ENCODE peak calls at places on chromosomes 16 and 17, in five cellular contexts. One of them, this sample, is unnamed.

GRCh38 chr16:34802396-34802795 is 1343.0 kb downstream of the TP53TG3F start:
- DNase-seq in HCT116: no peak
- DNase-seq in PC-3: no peak
- DNase-seq in GM23338: no peak
- DNase-seq in H9: no peak
- DNase-seq in this sample: peak; percentile 21

GRCh38 chr16:3289998-3290673 is 6.8 kb downstream of the ZNF263 start:
- DNase-seq in PC-3: no peak
- DNase-seq in H9: no peak
- DNase-seq in GM23338: no peak
- DNase-seq in HCT116: no peak
- DNase-seq in this sample: no peak

GRCh38 chr17:29390856-29391631 is 881 bp downstream of the TAOK1 start:
- DNase-seq in HCT116: no peak
- DNase-seq in H9: peak; percentile 70
- DNase-seq in PC-3: no peak
- DNase-seq in GM23338: peak; percentile 64
- DNase-seq in this sample: peak; percentile 69

GRCh38 chr17:72222571-72222970 is 101.8 kb downstream of the SOX9 start:
- DNase-seq in GM23338: peak; percentile 20
- DNase-seq in PC-3: no peak
- DNase-seq in HCT116: no peak
- DNase-seq in H9: no peak
- DNase-seq in this sample: no peak

GRCh38 chr16:54284319-54284930 is 2.2 kb downstream of the IRX3 start:
- DNase-seq in H9: peak; percentile 52
- DNase-seq in PC-3: no peak
- DNase-seq in HCT116: no peak
- DNase-seq in GM23338: peak; percentile 53
- DNase-seq in this sample: peak; percentile 92

GRCh38 chr17:7190276-7190917 is 11.2 kb upstream of the ASGR1 start:
- DNase-seq in HCT116: no peak
- DNase-seq in PC-3: no peak
- DNase-seq in H9: peak; percentile 24
- DNase-seq in GM23338: no peak
- DNase-seq in this sample: peak; percentile 62

GRCh38 chr16:13343981-13344380 is 442.6 kb downstream of the SHISA9 start:
- DNase-seq in PC-3: no peak
- DNase-seq in GM23338: no peak
- DNase-seq in H9: no peak
- DNase-seq in HCT116: no peak
- DNase-seq in this sample: no peak

GRCh38 chr17:3794890-3795757 is 5.9 kb downstream of the ITGAE start:
- DNase-seq in H9: no peak
- DNase-seq in PC-3: no peak
- DNase-seq in GM23338: no peak
- DNase-seq in HCT116: no peak
- DNase-seq in this sample: peak; percentile 95

GRCh38 chr17:67995568-67996191 is 589 bp downstream of the C17orf58 start:
- DNase-seq in HCT116: no peak
- DNase-seq in GM23338: peak; percentile 59
- DNase-seq in H9: peak; percentile 63
- DNase-seq in PC-3: peak; percentile 34
- DNase-seq in this sample: peak; percentile 75

GRCh38 chr17:63193827-63194226 is 227.8 kb downstream of the TANC2 start:
- DNase-seq in H9: no peak
- DNase-seq in PC-3: peak; percentile 25
- DNase-seq in GM23338: no peak
- DNase-seq in HCT116: no peak
- DNase-seq in this sample: no peak

GRCh38 chr17:39400547-39401411 is 647 bp downstream of the FBXL20 start:
- DNase-seq in PC-3: no peak
- DNase-seq in H9: no peak
- DNase-seq in HCT116: no peak
- DNase-seq in GM23338: peak; percentile 36
- DNase-seq in this sample: peak; percentile 84

GRCh38 chr17:10336393-10336792 is 36.4 kb downstream of the MYH13 start:
- DNase-seq in H9: peak; percentile 71
- DNase-seq in PC-3: no peak
- DNase-seq in HCT116: no peak
- DNase-seq in GM23338: peak; percentile 44
- DNase-seq in this sample: no peak

GRCh38 chr16:80824623-80825364 is 20.4 kb upstream of the CDYL2 start:
- DNase-seq in GM23338: peak; percentile 81
- DNase-seq in HCT116: peak; percentile 64
- DNase-seq in PC-3: peak; percentile 76
- DNase-seq in H9: no peak
- DNase-seq in this sample: no peak

GRCh38 chr17:57940653-57941329 is 14.4 kb downstream of the CUEDC1 start:
- DNase-seq in PC-3: peak; percentile 86
- DNase-seq in GM23338: no peak
- DNase-seq in HCT116: no peak
- DNase-seq in H9: no peak
- DNase-seq in this sample: peak; percentile 66

GRCh38 chr17:40290629-40291296 is 3.1 kb downstream of the CDC6 start:
- DNase-seq in PC-3: peak; percentile 76
- DNase-seq in GM23338: peak; percentile 78
- DNase-seq in H9: no peak
- DNase-seq in HCT116: peak; percentile 69
- DNase-seq in this sample: peak; percentile 92

GRCh38 chr16:17251496-17251895 is 219.3 kb downstream of the XYLT1 start:
- DNase-seq in PC-3: no peak
- DNase-seq in GM23338: peak; percentile 28
- DNase-seq in H9: no peak
- DNase-seq in HCT116: no peak
- DNase-seq in this sample: no peak

GRCh38 chr17:73156166-73156840 is 8.5 kb upstream of the SSTR2 start:
- DNase-seq in H9: peak; percentile 91
- DNase-seq in HCT116: peak; percentile 23
- DNase-seq in GM23338: peak; percentile 94
- DNase-seq in PC-3: peak; percentile 77
- DNase-seq in this sample: peak; percentile 97

GRCh38 chr17:57257213-57257873 is 1.0 kb downstream of the MSI2 start:
- DNase-seq in H9: no peak
- DNase-seq in PC-3: no peak
- DNase-seq in HCT116: no peak
- DNase-seq in GM23338: peak; percentile 53
- DNase-seq in this sample: no peak

GRCh38 chr17:8922451-8922850 is 43.1 kb downstream of the PIK3R5 start:
- DNase-seq in GM23338: no peak
- DNase-seq in H9: no peak
- DNase-seq in HCT116: no peak
- DNase-seq in PC-3: peak; percentile 76
- DNase-seq in this sample: peak; percentile 85

GRCh38 chr16:84832488-84833141 is 12.8 kb downstream of the CRISPLD2 start:
- DNase-seq in H9: no peak
- DNase-seq in PC-3: no peak
- DNase-seq in HCT116: no peak
- DNase-seq in GM23338: no peak
- DNase-seq in this sample: peak; percentile 96

GRCh38 chr17:31446195-31446967 is 54.9 kb downstream of the RAB11FIP4 start:
- DNase-seq in HCT116: no peak
- DNase-seq in PC-3: peak; percentile 15
- DNase-seq in H9: no peak
- DNase-seq in GM23338: no peak
- DNase-seq in this sample: peak; percentile 43

GRCh38 chr17:79940381-79941087 is 95.1 kb downstream of the TBC1D16 start:
- DNase-seq in GM23338: no peak
- DNase-seq in PC-3: no peak
- DNase-seq in H9: no peak
- DNase-seq in HCT116: no peak
- DNase-seq in this sample: peak; percentile 82

DNA sequence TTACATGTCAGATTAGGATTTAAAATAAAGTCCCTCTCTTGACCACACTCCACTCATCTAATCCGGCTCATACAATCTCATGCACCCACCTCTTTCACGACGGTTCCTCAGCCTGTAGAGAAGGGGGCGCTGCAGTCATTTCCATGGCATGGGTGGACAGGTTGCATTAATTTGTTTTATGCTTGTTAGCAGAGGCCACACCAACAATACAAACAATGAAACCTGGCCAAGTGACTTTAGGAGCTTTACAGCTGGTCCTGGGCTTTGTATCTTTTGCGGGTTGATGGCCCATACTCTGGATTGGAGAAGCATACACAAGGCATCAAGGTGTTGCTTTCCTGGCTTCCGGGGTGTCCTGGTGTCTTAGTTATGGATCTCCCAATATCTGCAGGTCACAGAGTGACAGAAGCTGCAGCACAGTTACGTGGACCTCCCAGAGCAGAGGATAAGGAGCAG is 9.7 kb upstream of the SNF8 start:
- DNase-seq in GM23338: peak; percentile 79
- DNase-seq in H9: peak; percentile 84
- DNase-seq in PC-3: peak; percentile 81
- DNase-seq in HCT116: peak; percentile 69
- DNase-seq in this sample: peak; percentile 50
- TF ChIP-seq CTCF in GM23338: peak; percentile 96
- TF ChIP-seq CTCF in H9: peak; percentile 76
- TF ChIP-seq CTCF in PC-3: peak; percentile 92
- TF ChIP-seq CTCF in HCT116: peak; percentile 98
- TF ChIP-seq CTCF in this sample: peak; percentile 70

DNA sequence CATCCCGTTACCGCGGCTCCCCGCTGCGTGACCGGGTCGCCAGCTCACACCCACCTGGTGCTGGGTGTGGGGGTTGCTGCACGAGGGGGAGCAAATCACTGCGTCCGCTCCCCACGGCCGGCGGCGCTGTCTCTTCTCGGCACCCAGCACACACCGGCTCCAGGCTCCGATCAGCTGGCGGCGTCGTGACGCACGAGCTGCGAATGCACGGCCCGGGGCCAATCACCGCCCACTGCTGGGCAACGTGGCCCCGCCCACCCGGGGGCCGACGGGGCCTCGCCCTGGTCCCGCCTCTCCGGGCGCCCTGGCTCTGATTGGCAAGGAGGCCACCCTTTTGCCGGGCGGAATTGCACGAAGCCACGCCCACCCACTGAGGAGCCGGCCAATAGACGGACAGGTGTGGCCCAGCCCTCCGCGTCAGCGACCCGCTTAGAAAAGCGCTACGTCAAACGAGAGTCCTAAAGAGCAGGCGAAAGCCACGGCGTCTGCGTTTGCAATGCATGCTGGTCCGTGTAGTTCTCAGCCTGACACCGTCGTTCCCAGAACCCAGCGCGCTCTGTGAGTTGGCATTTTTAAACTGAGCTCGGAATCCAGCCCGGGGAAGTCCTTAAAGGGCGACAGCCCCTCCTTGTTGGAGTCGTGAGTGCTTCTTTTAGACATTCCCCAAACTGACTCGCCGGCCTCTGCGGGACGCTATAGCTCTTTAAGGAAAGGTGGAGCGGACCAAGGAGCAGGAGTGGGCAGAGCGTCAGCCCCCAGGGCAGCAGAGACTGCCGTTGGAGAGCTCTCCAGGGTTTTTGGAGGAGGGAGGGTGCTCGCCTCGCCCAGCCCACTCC is 6.1 kb upstream of the TLCD2 start:
- DNase-seq in HCT116: peak; percentile 100
- DNase-seq in PC-3: peak; percentile 99
- DNase-seq in GM23338: peak; percentile 100
- DNase-seq in H9: peak; percentile 100
- DNase-seq in this sample: peak; percentile 99
- H2AFZ ChIP-seq in HCT116: no peak overlapping the region
- H2AFZ ChIP-seq in PC-3: peak overlapping the region; percentile 56
- H2AFZ ChIP-seq in GM23338: no peak overlapping the region
- H2AFZ ChIP-seq in H9: no peak overlapping the region
- H2AFZ ChIP-seq in this sample: peak overlapping the region; percentile 43

GRCh38 chr16:31298958-31299357 is 39.2 kb downstream of the ITGAM start:
- DNase-seq in PC-3: peak; percentile 4
- DNase-seq in HCT116: no peak
- DNase-seq in H9: no peak
- DNase-seq in GM23338: no peak
- DNase-seq in this sample: peak; percentile 49
- TF ChIP-seq CTCF in PC-3: peak; percentile 39
- TF ChIP-seq CTCF in HCT116: peak; percentile 32
- TF ChIP-seq CTCF in H9: no peak
- TF ChIP-seq CTCF in GM23338: no peak
- TF ChIP-seq CTCF in this sample: peak; percentile 14

GRCh38 chr17:36717088-36717487 is 115.7 kb downstream of the MRM1 start:
- DNase-seq in GM23338: no peak
- DNase-seq in HCT116: no peak
- DNase-seq in PC-3: no peak
- DNase-seq in H9: no peak
- DNase-seq in this sample: no peak

GRCh38 chr17:36722121-36722902 is 120.9 kb downstream of the MRM1 start:
- DNase-seq in GM23338: peak; percentile 64
- DNase-seq in H9: peak; percentile 84
- DNase-seq in PC-3: peak; percentile 33
- DNase-seq in HCT116: no peak
- DNase-seq in this sample: peak; percentile 93

GRCh38 chr17:36722903-36723263 is 121.5 kb downstream of the MRM1 start:
- DNase-seq in PC-3: no peak
- DNase-seq in H9: no peak
- DNase-seq in GM23338: no peak
- DNase-seq in HCT116: no peak
- DNase-seq in this sample: no peak

GRCh38 chr17:36721560-36722120 is 120.3 kb downstream of the MRM1 start:
- DNase-seq in PC-3: no peak
- DNase-seq in GM23338: no peak
- DNase-seq in HCT116: no peak
- DNase-seq in H9: no peak
- DNase-seq in this sample: no peak

DNA sequence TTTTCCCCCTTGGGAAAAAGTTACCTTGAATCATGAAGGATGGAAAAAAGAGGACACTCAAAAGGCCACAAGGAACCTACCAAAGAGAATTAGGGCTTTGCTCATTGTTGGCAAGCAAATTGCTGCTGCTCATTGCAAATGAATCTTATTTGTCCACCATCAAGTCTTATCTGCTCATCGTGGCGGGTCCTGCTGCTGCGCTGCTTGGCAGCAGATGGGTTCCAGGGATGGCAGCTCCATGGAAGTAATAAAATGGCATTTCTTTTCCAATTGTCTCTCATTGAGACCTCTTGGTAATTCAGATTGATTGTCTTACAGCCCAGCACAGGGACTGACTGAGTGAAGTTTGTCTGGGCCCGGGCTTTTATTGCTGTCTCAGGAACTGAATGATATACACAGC is 118.7 kb downstream of the MRM1 start:
- DNase-seq in PC-3: no peak
- DNase-seq in H9: no peak
- DNase-seq in HCT116: no peak
- DNase-seq in GM23338: no peak
- DNase-seq in this sample: no peak
- H2AFZ ChIP-seq in PC-3: no peak overlapping the region
- H2AFZ ChIP-seq in H9: no peak overlapping the region
- H2AFZ ChIP-seq in HCT116: no peak overlapping the region
- H2AFZ ChIP-seq in GM23338: no peak overlapping the region
- H2AFZ ChIP-seq in this sample: no peak overlapping the region